ENCODE peak calls at places on chromosomes 4 and X, in eight cellular contexts. O, V, D, Z, E, Y, Q and T are unnamed samples.

GRCh38 chr4:139928568-139928967 is 225.4 kb downstream of the MAML3 start:
- DNase-seq in Y (no peak), Z (no peak), O (no peak), D (no peak), V (no peak), Q (no peak), E (no peak), T (no peak)

GRCh38 chrX:46788902-46789301 is 30.0 kb upstream of the SLC9A7 start:
- DNase-seq in Q (peak; percentile 65), E (no peak), D (no peak), V (no peak), Z (peak; percentile 11), O (peak; percentile 19), Y (no peak), T (no peak)

GRCh38 chrX:111671668-111672067 is 9.3 kb upstream of the ALG13 start:
- DNase-seq in V (no peak), E (no peak), D (no peak), O (no peak), Z (no peak), Y (no peak), Q (no peak), T (no peak)

GRCh38 chr4:168648929-168649328 is 152.1 kb downstream of the PALLD start:
- DNase-seq in E (no peak), Y (peak; percentile 89), O (peak; percentile 83), Z (no peak), Q (peak; percentile 82), V (peak; percentile 36), D (no peak), T (no peak)

GRCh38 chrX:72714471-72714916 is 388 bp upstream of the PHKA1 start:
- DNase-seq in V (peak; percentile 73), O (peak; percentile 69), Z (peak; percentile 64), E (peak; percentile 5), Y (peak; percentile 61), Q (peak; percentile 62), D (no peak), T (peak; percentile 66)

GRCh38 chr4:41438564-41438963 is 99.4 kb upstream of the LIMCH1 start:
- DNase-seq in Y (peak; percentile 80), O (peak; percentile 56), D (no peak), Q (no peak), E (no peak), V (no peak), Z (no peak), T (no peak)

GRCh38 chr4:81039351-81040174 is 9.1 kb downstream of the BMP3 start:
- DNase-seq in E (no peak), Z (peak; percentile 11), V (peak; percentile 47), Y (peak; percentile 15), O (no peak), Q (no peak), D (no peak), T (peak; percentile 19)

GRCh38 chrX:132532097-132532496 is 43.3 kb upstream of the MBNL3 start:
- DNase-seq in Y (no peak), E (no peak), Q (no peak), O (no peak), D (no peak), Z (no peak), V (no peak), T (no peak)

GRCh38 chr4:41683321-41683720 is 65.2 kb downstream of the PHOX2B start:
- DNase-seq in E (no peak), V (no peak), Y (no peak), Z (no peak), Q (no peak), D (no peak), O (no peak), T (no peak)

GRCh38 chrX:55750256-55750655 is 32.7 kb downstream of the RRAGB start:
- DNase-seq in E (no peak), O (no peak), Z (no peak), Y (no peak), V (no peak), D (no peak), Q (no peak), T (no peak)

GRCh38 chrX:31546130-31546529 is 474.3 kb upstream of the FTHL17 start:
- DNase-seq in O (peak; percentile 72), Y (no peak), Z (no peak), D (no peak), E (no peak), Q (peak; percentile 76), V (no peak), T (no peak)

GRCh38 chr4:153127773-153128494 is 76.3 kb upstream of the TRIM2 start:
- DNase-seq in O (peak; percentile 80), Q (peak; percentile 77), E (peak; percentile 96), V (peak; percentile 88), Z (peak; percentile 95), D (peak; percentile 27), Y (peak; percentile 97), T (peak; percentile 93)

GRCh38 chrX:72123471-72124185 is 8.1 kb downstream of the RTL5 start:
- DNase-seq in V (no peak), D (no peak), O (peak; percentile 89), E (peak; percentile 74), Q (peak; percentile 5), Y (no peak), Z (peak; percentile 84), T (peak; percentile 66)

GRCh38 chr4:100852326-100852725 is 334.5 kb upstream of the EMCN start:
- DNase-seq in V (no peak), O (no peak), Y (no peak), D (no peak), E (no peak), Z (no peak), Q (no peak), T (no peak)

GRCh38 chrX:21725498-21725897 is 32.4 kb downstream of the SMPX start:
- DNase-seq in Q (peak; percentile 60), O (peak; percentile 10), D (no peak), E (no peak), Y (peak; percentile 57), Z (peak; percentile 62), V (peak; percentile 66), T (peak; percentile 43)

GRCh38 chr4:7192252-7193039 is at the start of gene SORCS2:
- DNase-seq in Y (peak; percentile 62), Z (peak; percentile 77), Q (peak; percentile 39), O (peak; percentile 48), V (peak; percentile 68), E (peak; percentile 65), D (no peak), T (peak; percentile 91)

GRCh38 chrX:87516716-87517115 is 886 bp upstream of the KLHL4 start:
- DNase-seq in E (no peak), V (peak; percentile 76), Y (no peak), Z (no peak), D (no peak), O (peak; percentile 15), Q (peak; percentile 55), T (no peak)

GRCh38 chr4:108081251-108081650 is 87.5 kb downstream of the LEF1 start:
- DNase-seq in O (no peak), Q (no peak), Z (no peak), Y (no peak), E (no peak), V (no peak), D (no peak), T (no peak)

GRCh38 chrX:17496407-17496806 is 121.4 kb downstream of the NHS start:
- DNase-seq in Y (peak; percentile 45), O (no peak), D (no peak), E (no peak), Q (no peak), Z (no peak), V (peak; percentile 88), T (no peak)

GRCh38 chr4:772118-772517 is 53.8 kb downstream of the CPLX1 start:
- DNase-seq in Y (no peak), E (no peak), V (no peak), D (no peak), O (no peak), Q (no peak), Z (no peak), T (no peak)

DNA sequence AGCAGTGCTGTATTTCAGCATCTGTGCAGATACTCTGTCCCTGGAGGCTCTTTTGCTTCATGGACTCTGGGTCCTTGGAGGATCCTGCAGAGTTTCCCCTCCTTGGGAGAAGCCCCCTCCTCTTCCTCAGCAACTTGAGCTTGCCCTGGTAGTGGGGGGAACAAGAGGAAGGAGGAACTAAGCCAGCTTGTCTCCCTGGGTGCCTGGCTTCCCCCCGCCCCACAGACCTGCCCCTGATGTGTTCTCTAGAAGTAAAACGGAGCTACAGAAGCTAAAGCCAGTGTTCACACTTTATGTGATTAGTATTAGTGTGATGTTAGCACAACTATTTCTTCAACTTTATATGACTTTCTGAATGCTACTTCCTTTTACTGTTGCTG is 10.6 kb downstream of the RGS12 start:
- DNase-seq in Z (no peak), O (no peak), V (no peak), D (no peak), Q (no peak), E (no peak), Y (no peak), T (no peak)
- H3K4me3 ChIP-seq in Z (no peak overlapping the region), O (no peak overlapping the region), V (no peak overlapping the region), D (no peak overlapping the region), Q (no peak overlapping the region), E (no peak overlapping the region), Y (no peak overlapping the region), T (no peak overlapping the region)

GRCh38 chrX:1178580-1179057 is 33.8 kb downstream of the CRLF2 start:
- DNase-seq in D (no peak), E (no peak), Z (peak; percentile 25), O (peak; percentile 58), Y (peak; percentile 55), Q (no peak), V (peak; percentile 40), T (peak; percentile 64)
- H3K4me2 ChIP-seq in D (no peak overlapping the region), E (no peak overlapping the region), Z (peak overlapping the region; percentile 75), O (no peak overlapping the region), Y (peak overlapping the region; percentile 43), Q (no peak overlapping the region), V (peak overlapping the region; percentile 81), T (peak overlapping the region; percentile 62)

DNA sequence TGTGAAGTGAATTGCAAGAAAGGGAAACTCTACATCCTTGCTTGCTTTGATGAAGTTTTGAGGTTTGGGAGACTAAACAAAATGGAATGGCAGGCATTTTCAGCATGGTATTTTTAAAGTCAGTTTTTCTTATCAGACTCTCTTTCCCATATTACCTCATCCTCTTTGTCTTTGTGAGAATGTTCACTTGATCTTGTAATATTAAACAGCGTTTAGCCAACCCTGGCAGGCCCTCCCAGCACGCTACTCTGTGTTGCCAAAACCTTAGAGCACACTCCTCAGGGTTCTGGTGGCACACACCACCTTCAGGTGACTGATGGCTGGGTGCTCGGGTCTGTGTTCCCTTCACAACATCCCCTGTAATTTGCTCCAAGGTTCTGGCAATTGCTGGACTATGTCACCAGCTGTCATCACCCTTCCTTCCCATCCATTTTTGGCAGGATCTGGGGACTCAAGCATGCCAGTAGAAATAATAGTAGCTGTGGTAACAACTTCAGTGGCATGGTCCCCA is 273.3 kb downstream of the DCTD start:
- DNase-seq in Y (peak; percentile 74), Q (peak; percentile 94), Z (no peak), D (no peak), O (peak; percentile 48), E (no peak), V (no peak), T (no peak)
- H2AFZ ChIP-seq in Y (no peak overlapping the region), Q (peak overlapping the region; percentile 85), Z (no peak overlapping the region), D (no peak overlapping the region), O (peak overlapping the region; percentile 71), E (no peak overlapping the region), V (no peak overlapping the region), T (no peak overlapping the region)

GRCh38 chrX:3712870-3713224 is 602 bp downstream of the PRKX start:
- DNase-seq in Q (no peak), V (peak; percentile 1), O (no peak), Z (no peak), E (no peak), Y (peak; percentile 2), D (no peak), T (no peak)
- H3K4me3 ChIP-seq in Q (peak overlapping the region; percentile 90), V (peak overlapping the region; percentile 77), O (peak overlapping the region; percentile 77), Z (peak overlapping the region; percentile 63), E (peak overlapping the region; percentile 89), Y (peak overlapping the region; percentile 80), D (peak overlapping the region; percentile 77), T (peak overlapping the region; percentile 58)

GRCh38 chr4:92091335-92091734 is 212.4 kb upstream of the GRID2 start:
- DNase-seq in Z (peak; percentile 76), V (peak; percentile 6), Y (peak; percentile 34), E (no peak), O (no peak), Q (no peak), D (no peak), T (no peak)
- H3K4me2 ChIP-seq in Z (no peak overlapping the region), V (no peak overlapping the region), Y (no peak overlapping the region), E (no peak overlapping the region), O (no peak overlapping the region), Q (no peak overlapping the region), D (no peak overlapping the region), T (no peak overlapping the region)